ENCODE peak calls at places on chromosomes 2 and 18, in eight cellular contexts. U is NAMALWA; D is WTC11; R is GM13977; F is T-helper 2 cell treated with Interferon-gamma antibody and Interleukin-4, amounts not matched to agents 5 μg/mL and 100 μg/mL, for 36 hours; T is iris pigment epithelial cell; G is NB4; B is HTR-8/SVneo. X is an unnamed sample.

GRCh38 chr2:188410504-188411235 is 119.0 kb downstream of the GULP1 start:
- DNase-seq in U (no peak), D (no peak), R (no peak), F (no peak), T (peak), G (no peak), B (no peak), X (no peak)

GRCh38 chr2:132559326-132559725 is 110.7 kb downstream of the LYPD1 start:
- DNase-seq in U (no peak), D (no peak), R (no peak), F (no peak), T (no peak), G (no peak), B (no peak), X (no peak)

GRCh38 chr2:218618102-218618860 is 10.6 kb downstream of the PLCD4 start:
- DNase-seq in U (no peak), D (peak), R (no peak), F (no peak), T (no peak), G (peak), B (no peak), X (no peak)

GRCh38 chr2:106839849-106840595 is 45.9 kb downstream of the ST6GAL2 start:
- DNase-seq in U (peak), D (peak), R (no peak), F (no peak), T (peak), G (peak), B (no peak), X (peak)

GRCh38 chr18:47413327-47413726 is 161.9 kb upstream of the SKOR2 start:
- DNase-seq in U (no peak), D (no peak), R (no peak), F (no peak), T (no peak), G (no peak), B (no peak), X (no peak)

GRCh38 chr18:11808001-11808855 is 43.0 kb upstream of the CHMP1B start:
- DNase-seq in U (no peak), D (peak), R (no peak), F (no peak), T (peak), G (no peak), B (peak), X (no peak)

GRCh38 chr2:85722519-85722918 is 28.4 kb downstream of the GNLY start:
- DNase-seq in U (no peak), D (no peak), R (no peak), F (no peak), T (no peak), G (no peak), B (no peak), X (no peak)

GRCh38 chr2:1209246-1209645 is 204.0 kb upstream of the TPO start:
- DNase-seq in U (no peak), D (no peak), R (no peak), F (no peak), T (no peak), G (no peak), B (no peak), X (no peak)

GRCh38 chr2:224042191-224042696 is 3.2 kb upstream of the SERPINE2 start:
- DNase-seq in U (no peak), D (no peak), R (no peak), F (no peak), T (peak), G (no peak), B (no peak), X (no peak)

GRCh38 chr2:102703748-102704147 is 58.1 kb upstream of the TMEM182 start:
- DNase-seq in U (peak), D (no peak), R (peak), F (no peak), T (peak), G (peak), B (peak), X (peak)

GRCh38 chr2:236849508-236849907 is 236.2 kb upstream of the COPS8 start:
- DNase-seq in U (no peak), D (no peak), R (no peak), F (no peak), T (no peak), G (no peak), B (no peak), X (no peak)

GRCh38 chr2:68737717-68738116 is 3.1 kb downstream of the ARHGAP25 start:
- DNase-seq in U (peak), D (no peak), R (no peak), F (peak), T (no peak), G (peak), B (no peak), X (peak)

GRCh38 chr2:186456941-186457340 is 29.1 kb upstream of the ZC3H15 start:
- DNase-seq in U (no peak), D (no peak), R (no peak), F (no peak), T (peak), G (no peak), B (no peak), X (no peak)

GRCh38 chr2:162113771-162114168 is 38.3 kb downstream of the GCG start:
- DNase-seq in U (no peak), D (no peak), R (no peak), F (no peak), T (peak), G (peak), B (no peak), X (no peak)

GRCh38 chr2:231294578-231295362 is 96.3 kb downstream of the ARMC9 start:
- DNase-seq in U (no peak), D (no peak), R (no peak), F (no peak), T (no peak), G (peak), B (no peak), X (no peak)

GRCh38 chr2:222774941-222775340 is 85.9 kb upstream of the ACSL3 start:
- DNase-seq in U (no peak), D (no peak), R (no peak), F (no peak), T (no peak), G (peak), B (peak), X (no peak)

GRCh38 chr2:238573065-238573778 is 146.5 kb downstream of the ASB1 start:
- DNase-seq in U (peak), D (peak), R (peak), F (no peak), T (peak), G (peak), B (peak), X (peak)

GRCh38 chr2:38655441-38655840 is 10.5 kb upstream of the GALM start:
- DNase-seq in U (no peak), D (no peak), R (no peak), F (no peak), T (no peak), G (no peak), B (no peak), X (no peak)

GRCh38 chr2:205754924-205755321 is 72.6 kb downstream of the NRP2 start:
- DNase-seq in U (no peak), D (no peak), R (no peak), F (no peak), T (peak), G (no peak), B (no peak), X (no peak)

GRCh38 chr2:184689633-184690032 is 91.3 kb downstream of the ZNF804A start:
- DNase-seq in U (no peak), D (no peak), R (no peak), F (no peak), T (peak), G (no peak), B (no peak), X (no peak)

GRCh38 chr2:173806761-173807160 is 158.4 kb downstream of the SP3 start:
- DNase-seq in U (no peak), D (no peak), R (no peak), F (no peak), T (peak), G (no peak), B (no peak), X (no peak)

GRCh38 chr2:28624436-28624797 is 127.2 kb upstream of the PPP1CB start:
- DNase-seq in U (no peak), D (no peak), R (no peak), F (no peak), T (no peak), G (no peak), B (no peak), X (no peak)

GRCh38 chr2:240411261-240412160 is 24.0 kb upstream of the GPC1 start:
- DNase-seq in U (no peak), D (no peak), R (no peak), F (no peak), T (no peak), G (no peak), B (no peak), X (no peak)

GRCh38 chr2:162090109-162090508 is 16.1 kb upstream of the DPP4 start:
- DNase-seq in U (no peak), D (no peak), R (no peak), F (no peak), T (peak), G (no peak), B (no peak), X (no peak)

GRCh38 chr2:219477815-219478214 is 20.9 kb upstream of the GMPPA start:
- DNase-seq in U (no peak), D (no peak), R (no peak), F (no peak), T (no peak), G (no peak), B (no peak), X (no peak)

X was measured in Karpas-422.